ENCODE peak calls at places on chromosomes 6 and 20, in five cellular contexts. V, P, Q, A and M are unnamed samples.

GRCh38 chr20:6416371-6416770 is 293.5 kb upstream of the FERMT1 start:
- DNase-seq in V (no peak), P (no peak), Q (no peak), A (no peak), M (no peak)

GRCh38 chr20:23257848-23258746 is 92.5 kb upstream of the NXT1 start:
- DNase-seq in V (no peak), P (no peak), Q (peak; percentile 97), A (peak; percentile 89), M (peak; percentile 74)

GRCh38 chr6:35955071-35955470 is 34.2 kb upstream of the SRPK1 start:
- DNase-seq in V (no peak), P (no peak), Q (peak; percentile 30), A (no peak), M (peak; percentile 36)

GRCh38 chr6:157125531-157125930 is 197.8 kb downstream of the TMEM242 start:
- DNase-seq in V (no peak), P (no peak), Q (no peak), A (no peak), M (no peak)

GRCh38 chr6:33430991-33431879 is 11.4 kb downstream of the SYNGAP1 start:
- DNase-seq in V (peak; percentile 53), P (no peak), Q (peak; percentile 53), A (peak; percentile 55), M (peak; percentile 63)

GRCh38 chr6:16321341-16321710 is 82.9 kb downstream of the GMPR start:
- DNase-seq in V (no peak), P (no peak), Q (no peak), A (no peak), M (no peak)

GRCh38 chr6:74568851-74569250 is 637.0 kb downstream of the COL12A1 start:
- DNase-seq in V (no peak), P (no peak), Q (peak; percentile 87), A (no peak), M (no peak)

GRCh38 chr6:22828179-22829062 is 259.1 kb downstream of the HDGFL1 start:
- DNase-seq in V (no peak), P (peak; percentile 23), Q (peak; percentile 99), A (peak; percentile 98), M (peak; percentile 86)

GRCh38 chr6:39451831-39452230 is 129.3 kb upstream of the KCNK16 start:
- DNase-seq in V (no peak), P (peak; percentile 29), Q (no peak), A (peak; percentile 12), M (no peak)

GRCh38 chr6:165762125-165762524 is 99.1 kb upstream of the PDE10A start:
- DNase-seq in V (no peak), P (no peak), Q (no peak), A (no peak), M (no peak)

GRCh38 chr20:57399587-57400261 is 8.5 kb downstream of the RBM38 start:
- DNase-seq in V (peak; percentile 41), P (no peak), Q (no peak), A (no peak), M (no peak)

GRCh38 chr6:36626636-36627035 is 32.5 kb downstream of the SRSF3 start:
- DNase-seq in V (no peak), P (no peak), Q (no peak), A (no peak), M (no peak)

GRCh38 chr6:160692369-160692959 is 9.6 kb upstream of the PLG start:
- DNase-seq in V (no peak), P (no peak), Q (no peak), A (no peak), M (no peak)

GRCh38 chr6:116397960-116398359 is 27.2 kb downstream of the DSE start:
- DNase-seq in V (no peak), P (no peak), Q (peak; percentile 19), A (peak; percentile 78), M (peak; percentile 33)

GRCh38 chr20:40319741-40320499 is 369.1 kb downstream of the MAFB start:
- DNase-seq in V (no peak), P (no peak), Q (no peak), A (no peak), M (no peak)

GRCh38 chr6:170456334-170456733 is 96.8 kb downstream of the PSMB1 start:
- DNase-seq in V (no peak), P (no peak), Q (no peak), A (no peak), M (no peak)

GRCh38 chr6:27383011-27383410 is 5.5 kb upstream of the ZNF391 start:
- DNase-seq in V (no peak), P (no peak), Q (no peak), A (no peak), M (no peak)

GRCh38 chr20:1469925-1470571 is 3.4 kb upstream of the NSFL1C start:
- DNase-seq in V (peak; percentile 77), P (peak; percentile 91), Q (peak; percentile 97), A (peak; percentile 99), M (peak; percentile 100)

GRCh38 chr6:83192456-83192855 is 609 bp downstream of the PGM3 start:
- DNase-seq in V (no peak), P (no peak), Q (no peak), A (peak; percentile 29), M (no peak)

GRCh38 chr6:167300902-167301425 is 9.8 kb downstream of the UNC93A start:
- DNase-seq in V (no peak), P (no peak), Q (no peak), A (no peak), M (no peak)

GRCh38 chr6:10174761-10175160 is 240.1 kb downstream of the TFAP2A start:
- DNase-seq in V (no peak), P (no peak), Q (no peak), A (no peak), M (no peak)

GRCh38 chr6:77092971-77093370 is 370.3 kb downstream of the HTR1B start:
- DNase-seq in V (no peak), P (no peak), Q (peak; percentile 19), A (peak; percentile 9), M (peak; percentile 82)

GRCh38 chr6:158538741-158539140 is 21.1 kb upstream of the TMEM181 start:
- DNase-seq in V (no peak), P (no peak), Q (no peak), A (no peak), M (no peak)

GRCh38 chr6:136051140-136051775 is 198.9 kb downstream of the MTFR2 start:
- DNase-seq in V (no peak), P (no peak), Q (peak; percentile 88), A (peak; percentile 59), M (peak; percentile 35)

GRCh38 chr6:122050226-122050755 is 349.2 kb upstream of the HSF2 start:
- DNase-seq in V (no peak), P (no peak), Q (no peak), A (no peak), M (no peak)

GRCh38 chr6:139124887-139125672 is 9.8 kb upstream of the HECA start:
- DNase-seq in V (peak; percentile 29), P (peak; percentile 79), Q (peak; percentile 26), A (peak; percentile 62), M (peak; percentile 33)

GRCh38 chr6:52352239-52353008 is 9.5 kb upstream of the PAQR8 start:
- DNase-seq in V (no peak), P (peak; percentile 41), Q (peak; percentile 85), A (peak; percentile 92), M (peak; percentile 98)

GRCh38 chr6:89574860-89575561 is 63.5 kb downstream of the LYRM2 start:
- DNase-seq in V (no peak), P (no peak), Q (no peak), A (no peak), M (no peak)

GRCh38 chr6:148747145-148747492 is 289 bp downstream of the UST start:
- DNase-seq in V (peak; percentile 64), P (peak; percentile 46), Q (peak; percentile 14), A (peak; percentile 66), M (peak; percentile 55)

GRCh38 chr6:21808045-21808470 is 214.5 kb downstream of the SOX4 start:
- DNase-seq in V (peak; percentile 17), P (peak; percentile 18), Q (no peak), A (peak; percentile 79), M (peak; percentile 42)

GRCh38 chr6:98835149-98836024 is 1.0 kb downstream of the POU3F2 start:
- DNase-seq in V (no peak), P (no peak), Q (no peak), A (no peak), M (no peak)

GRCh38 chr6:51514396-51515051 is 572.9 kb downstream of the PKHD1 start:
- DNase-seq in V (no peak), P (no peak), Q (no peak), A (peak; percentile 32), M (no peak)

GRCh38 chr6:135014353-135014832 is 40.2 kb downstream of the HBS1L start:
- DNase-seq in V (no peak), P (no peak), Q (no peak), A (no peak), M (no peak)

DNA sequence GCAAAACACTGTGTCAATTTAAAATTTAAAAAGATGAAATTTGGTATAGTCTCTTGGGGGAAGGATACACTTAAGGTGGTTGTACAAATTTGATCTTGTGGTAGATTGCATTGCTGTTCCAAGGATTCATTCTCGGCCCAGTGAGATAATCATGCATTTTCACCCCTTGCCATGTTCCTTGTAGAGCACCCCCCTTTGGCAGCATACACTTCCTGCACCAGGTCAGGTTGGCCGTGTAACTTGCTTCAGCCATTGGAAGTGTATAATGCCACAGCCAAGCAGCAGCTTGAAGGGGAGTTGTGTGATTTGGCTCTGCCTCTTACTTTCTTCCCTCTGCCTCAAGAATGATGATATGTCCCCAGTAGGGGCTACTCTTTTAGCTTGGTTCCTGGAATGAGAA is 21.9 kb downstream of the CCN2 start:
- DNase-seq in V (no peak), P (no peak), Q (no peak), A (no peak), M (no peak)
- TF ChIP-seq CTCF in V (no peak), P (no peak), Q (no peak), A (no peak), M (peak; percentile 29)

DNA sequence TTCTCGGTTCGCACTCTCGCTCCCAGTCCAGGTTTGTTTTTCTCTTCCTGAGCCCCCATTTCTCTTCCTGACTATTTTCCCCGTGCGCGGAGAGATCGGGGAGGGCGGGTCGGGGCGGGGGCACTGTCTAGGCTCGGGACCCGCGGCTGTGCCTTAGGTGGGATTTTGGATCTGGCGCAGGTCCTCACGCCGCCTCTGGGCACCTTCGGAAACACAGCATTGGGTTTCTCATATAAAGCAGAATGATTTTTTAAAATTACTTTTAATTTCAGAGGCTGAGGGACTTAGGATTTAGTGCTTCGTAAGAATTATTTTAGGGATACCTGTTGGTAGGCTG is 324 bp downstream of the STX11 start:
- DNase-seq in V (peak; percentile 25), P (no peak), Q (peak; percentile 56), A (peak; percentile 35), M (no peak)
- TF ChIP-seq CTCF in V (no peak), P (peak; percentile 11), Q (no peak), A (peak; percentile 32), M (peak; percentile 67)

GRCh38 chr6:28489366-28490190 is 26.0 kb downstream of the GPX6 start:
- DNase-seq in V (peak; percentile 41), P (peak; percentile 57), Q (peak; percentile 58), A (peak; percentile 83), M (peak; percentile 75)
- TF ChIP-seq CTCF in V (no peak), P (no peak), Q (no peak), A (no peak), M (no peak)

GRCh38 chr6:142758257-142759025 is 186.5 kb downstream of the HIVEP2 start:
- DNase-seq in V (no peak), P (no peak), Q (no peak), A (no peak), M (no peak)

GRCh38 chr6:142757827-142758226 is 187.1 kb downstream of the HIVEP2 start:
- DNase-seq in V (no peak), P (no peak), Q (no peak), A (no peak), M (no peak)

GRCh38 chr6:142753196-142753595 is 191.8 kb downstream of the HIVEP2 start:
- DNase-seq in V (no peak), P (no peak), Q (no peak), A (no peak), M (no peak)

GRCh38 chr6:142752348-142752747 is 192.6 kb downstream of the HIVEP2 start:
- DNase-seq in V (no peak), P (no peak), Q (no peak), A (no peak), M (no peak)

GRCh38 chr6:142756215-142756630 is 188.8 kb downstream of the HIVEP2 start:
- DNase-seq in V (no peak), P (no peak), Q (peak; percentile 7), A (peak; percentile 35), M (peak; percentile 93)
- TF ChIP-seq CTCF in V (no peak), P (no peak), Q (no peak), A (no peak), M (peak; percentile 55)